ENCODE peak calls at places on chromosomes 13 and 19, in five cellular contexts. R, P, N, A and V are unnamed samples.

GRCh38 chr19:55305983-55306562 is 19.1 kb downstream of the TMEM150B start:
- DNase-seq in A (no peak), P (no peak), N (peak; percentile 85), R (peak; percentile 30), V (no peak)

GRCh38 chr13:62997038-62997619 is 1581.5 kb upstream of the PCDH20 start:
- DNase-seq in A (no peak), N (no peak), P (no peak), R (no peak), V (no peak)

GRCh38 chr13:100633461-100633860 is 41.1 kb downstream of the TMTC4 start:
- DNase-seq in P (no peak), A (no peak), N (no peak), R (no peak), V (no peak)

GRCh38 chr13:103525530-103525929 is 459.3 kb upstream of the SLC10A2 start:
- DNase-seq in N (no peak), A (no peak), R (no peak), P (no peak), V (no peak)

GRCh38 chr19:4987692-4988370 is 18.9 kb downstream of the KDM4B start:
- DNase-seq in R (no peak), N (peak; percentile 20), P (no peak), A (no peak), V (no peak)

GRCh38 chr19:33434886-33435705 is 61.6 kb downstream of the CEBPG start:
- DNase-seq in R (no peak), N (no peak), P (no peak), A (no peak), V (no peak)

GRCh38 chr19:53431399-53432087 is at the start of gene ZNF761:
- DNase-seq in A (peak; percentile 98), N (peak; percentile 97), P (peak; percentile 98), R (peak; percentile 97), V (peak; percentile 89)

GRCh38 chr13:110560606-110561334 is 752 bp downstream of the RAB20 start:
- DNase-seq in A (peak; percentile 51), R (no peak), N (peak; percentile 70), P (no peak), V (peak; percentile 64)

GRCh38 chr19:9584073-9584833 is at the start of gene ZNF121:
- DNase-seq in R (peak; percentile 92), A (peak; percentile 88), P (peak; percentile 94), N (peak; percentile 87), V (peak; percentile 80)

GRCh38 chr19:9586764-9587163 is 2.5 kb upstream of the ZNF121 start:
- DNase-seq in R (peak; percentile 78), A (peak; percentile 84), P (peak; percentile 86), N (peak; percentile 65), V (peak; percentile 45)
- TF ChIP-seq CTCF in R (peak; percentile 65), A (peak; percentile 56), P (peak; percentile 69), N (peak; percentile 53), V (peak; percentile 73)

DNA sequence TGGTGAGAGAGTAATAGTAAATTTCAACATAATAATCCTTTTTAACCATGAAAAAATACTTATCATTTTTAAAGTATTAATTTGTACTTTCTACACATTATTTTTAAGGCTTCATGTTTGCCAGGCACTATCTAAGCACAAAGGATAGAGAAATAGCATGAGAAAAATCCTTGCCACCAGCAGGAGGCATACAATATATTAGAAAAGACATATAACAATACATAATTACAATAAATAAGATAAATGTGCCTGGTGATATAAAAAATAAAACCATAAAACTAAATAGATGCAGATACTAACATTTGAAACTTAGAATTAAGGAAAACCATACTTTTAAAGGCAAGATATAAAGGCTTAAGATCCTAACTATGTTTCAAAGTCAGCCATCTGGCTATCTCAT is 1256.4 kb downstream of the DIAPH3 start:
- DNase-seq in A (no peak), P (no peak), R (no peak), N (no peak), V (no peak)
- TF ChIP-seq CTCF in A (no peak), P (peak; percentile 43), R (no peak), N (no peak), V (no peak)

GRCh38 chr19:18117364-18117691 is 19.8 kb downstream of the MAST3 start:
- DNase-seq in R (no peak), A (no peak), P (no peak), N (no peak), V (no peak)

GRCh38 chr19:18120127-18120526 is 22.5 kb downstream of the MAST3 start:
- DNase-seq in N (no peak), A (no peak), R (no peak), P (no peak), V (no peak)

GRCh38 chr19:18119243-18120105 is 21.9 kb downstream of the MAST3 start:
- DNase-seq in R (peak; percentile 61), A (no peak), N (no peak), P (no peak), V (peak; percentile 69)

GRCh38 chr19:18118420-18119242 is 21.1 kb downstream of the MAST3 start:
- DNase-seq in P (no peak), R (no peak), A (peak; percentile 40), N (no peak), V (no peak)

DNA sequence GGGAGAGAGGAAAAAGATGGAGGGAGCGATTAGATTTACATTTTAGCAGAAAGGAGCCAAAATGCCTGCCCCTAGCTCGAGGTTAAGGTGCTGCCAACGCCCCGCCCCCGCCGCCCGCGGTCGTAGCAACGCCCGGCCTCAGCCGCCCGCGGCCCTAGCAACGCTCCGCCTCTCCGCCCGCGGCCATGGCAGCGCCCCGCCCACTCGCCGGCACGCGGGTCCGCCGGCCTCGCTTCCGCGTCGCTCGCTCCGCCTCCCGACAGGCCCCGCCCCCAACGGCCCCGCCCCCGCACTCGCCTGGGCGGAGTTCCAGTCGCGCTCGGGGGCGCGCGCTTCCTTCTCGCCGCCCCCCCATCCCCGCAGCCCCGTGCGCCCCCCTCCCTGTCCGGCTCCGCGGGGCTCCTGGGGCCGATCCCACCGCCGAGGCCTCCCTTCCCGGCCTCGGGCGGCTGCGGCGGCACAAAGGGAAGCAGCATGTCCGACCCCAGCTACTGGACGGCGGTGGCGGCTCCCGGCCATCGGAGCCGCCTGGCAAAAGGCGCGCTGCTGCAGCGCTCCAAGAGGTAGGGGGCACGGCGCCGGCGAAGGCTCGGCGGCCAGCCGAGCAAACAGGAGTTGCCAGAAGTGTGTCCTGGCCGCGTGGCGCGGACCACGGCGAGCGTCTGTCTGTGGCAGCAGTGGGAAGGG is 20.3 kb downstream of the MAST3 start:
- DNase-seq in R (peak; percentile 95), N (peak; percentile 91), A (peak; percentile 92), P (peak; percentile 95), V (peak; percentile 100)
- TF ChIP-seq CTCF in R (peak; percentile 4), N (no peak), A (no peak), P (no peak), V (no peak)

GRCh38 chr13:79196366-79196765 is 209.7 kb downstream of the RBM26 start:
- DNase-seq in R (no peak), P (no peak), N (no peak), A (no peak), V (no peak)

GRCh38 chr13:79194272-79194671 is 211.8 kb downstream of the RBM26 start:
- DNase-seq in N (no peak), P (no peak), A (no peak), R (peak; percentile 93), V (peak; percentile 64)

GRCh38 chr13:79190932-79191331 is 215.1 kb downstream of the RBM26 start:
- DNase-seq in N (no peak), R (peak; percentile 66), P (no peak), A (no peak), V (no peak)

GRCh38 chr13:79197933-79198332 is 208.1 kb downstream of the RBM26 start:
- DNase-seq in A (no peak), P (no peak), N (no peak), R (no peak), V (no peak)

DNA sequence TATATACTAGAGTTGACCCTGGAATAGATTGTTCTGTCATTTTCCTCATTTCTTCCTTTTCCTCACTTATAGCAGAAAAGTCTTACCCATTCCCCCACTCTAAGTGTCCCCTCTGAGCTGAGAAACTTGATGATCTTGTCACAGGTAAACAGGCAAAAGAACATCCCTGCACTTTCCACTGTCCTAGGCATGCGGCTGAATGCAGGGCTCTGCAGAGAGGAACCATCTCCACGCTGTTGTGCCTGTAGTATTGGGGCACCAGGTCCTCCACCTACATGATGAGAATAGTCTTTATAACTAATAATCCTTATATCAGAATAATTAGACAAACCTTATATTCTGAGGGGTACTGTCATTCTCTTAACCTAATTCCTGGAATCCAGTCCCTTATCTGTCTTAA is 211.3 kb downstream of the RBM26 start:
- DNase-seq in P (no peak), R (peak; percentile 43), N (no peak), A (no peak), V (no peak)
- TF ChIP-seq CTCF in P (no peak), R (no peak), N (no peak), A (no peak), V (no peak)

DNA sequence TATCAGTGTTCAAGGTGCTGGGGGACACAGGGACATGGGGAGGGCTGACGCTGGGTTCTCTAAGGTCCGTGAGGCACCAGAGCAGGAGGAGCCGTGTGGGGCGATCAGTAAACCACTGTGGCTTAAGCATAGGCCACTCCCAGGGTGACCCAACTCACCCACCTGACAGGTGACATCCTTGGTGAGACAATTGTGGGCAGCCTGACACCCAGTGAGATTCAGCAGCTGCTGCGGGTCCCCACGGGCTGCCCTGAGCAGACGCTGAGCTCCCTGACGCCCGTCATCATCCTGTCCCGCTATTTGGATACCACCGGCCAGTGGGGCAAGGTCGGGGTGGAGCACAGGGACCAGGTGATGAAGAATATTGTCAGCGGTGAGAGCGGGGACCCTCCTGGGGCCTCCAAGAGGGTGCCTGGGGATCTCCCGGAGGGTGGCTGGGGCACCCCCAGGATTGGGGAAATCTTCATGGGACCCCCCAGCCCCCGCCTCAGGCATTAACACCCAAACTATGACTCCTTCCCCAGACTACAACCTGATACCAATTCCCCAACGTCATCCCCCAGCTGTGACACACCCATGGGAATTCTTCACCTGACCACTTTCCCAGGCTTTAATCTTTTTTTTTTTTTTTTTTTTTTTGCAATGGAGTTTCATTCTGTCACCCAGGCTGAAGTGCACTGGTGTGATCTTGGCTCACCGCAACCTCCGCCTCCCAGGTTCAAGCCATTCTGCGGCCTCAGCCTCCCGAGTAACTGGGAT is 33.3 kb upstream of the SHFL start:
- DNase-seq in P (no peak), A (no peak), R (no peak), N (no peak), V (no peak)
- TF ChIP-seq CTCF in P (no peak), A (no peak), R (no peak), N (no peak), V (no peak)

GRCh38 chr19:50207730-50208129 is 4.3 kb downstream of the MYH14 start:
- DNase-seq in A (no peak), R (no peak), P (no peak), N (no peak), V (peak; percentile 8)

GRCh38 chr19:50204811-50205675 is 1.6 kb downstream of the MYH14 start:
- DNase-seq in P (no peak), N (peak; percentile 29), A (peak; percentile 41), R (no peak), V (peak; percentile 56)

GRCh38 chr19:50206191-50206590 is 2.8 kb downstream of the MYH14 start:
- DNase-seq in N (no peak), A (no peak), P (no peak), R (no peak), V (no peak)

GRCh38 chr19:50204081-50204428 is 633 bp downstream of the MYH14 start:
- DNase-seq in P (no peak), R (no peak), N (no peak), A (no peak), V (no peak)

DNA sequence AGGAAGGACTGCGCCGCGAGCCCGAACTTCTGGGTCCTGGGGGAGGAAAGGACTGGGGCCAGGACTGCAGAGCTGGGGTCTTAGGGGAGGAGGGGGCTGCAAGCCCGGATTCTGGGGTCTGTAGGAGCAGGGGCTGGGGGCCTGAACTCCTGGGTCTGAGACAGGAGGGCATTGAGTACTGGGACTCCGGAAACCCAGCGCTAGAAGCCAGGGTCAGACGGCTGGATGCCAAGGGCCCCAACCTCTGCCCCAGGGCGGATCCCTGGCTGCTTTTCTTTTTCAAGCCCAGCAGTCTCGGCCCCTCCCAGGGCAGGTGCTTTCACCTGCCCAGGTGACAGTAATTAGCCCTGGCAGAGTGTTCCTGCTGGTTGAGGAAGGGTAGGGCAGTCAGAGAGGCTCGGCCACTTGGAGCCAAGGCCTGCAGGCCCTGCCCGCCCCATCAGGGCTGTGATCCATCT is 2.3 kb downstream of the MYH14 start:
- DNase-seq in P (no peak), A (no peak), N (no peak), R (no peak), V (no peak)
- TF ChIP-seq CTCF in P (no peak), A (no peak), N (no peak), R (no peak), V (no peak)